ENCODE peak calls at places on chromosomes 16 and 17, in six cellular contexts. One of them, this sample, is unnamed.

GRCh38 chr17:30819941-30820705 is 4.4 kb downstream of the CRLF3 start:
- DNase-seq in GM23338: no peak
- DNase-seq in right cardiac atrium: no peak
- DNase-seq in adrenal gland: no peak
- DNase-seq in cardiac muscle cell: no peak
- DNase-seq in GM12878: no peak
- DNase-seq in this sample: no peak

GRCh38 chr16:65384441-65384840 is 262.6 kb upstream of the CDH11 start:
- DNase-seq in right cardiac atrium: no peak
- DNase-seq in GM23338: no peak
- DNase-seq in adrenal gland: no peak
- DNase-seq in GM12878: no peak
- DNase-seq in cardiac muscle cell: no peak
- DNase-seq in this sample: no peak

GRCh38 chr16:57299009-57299718 is 14.7 kb upstream of the PLLP start:
- DNase-seq in GM12878: no peak
- DNase-seq in adrenal gland: no peak
- DNase-seq in cardiac muscle cell: no peak
- DNase-seq in GM23338: peak
- DNase-seq in right cardiac atrium: no peak
- DNase-seq in this sample: peak

GRCh38 chr16:47976609-47977180 is 179.1 kb downstream of the ABCC12 start:
- DNase-seq in right cardiac atrium: no peak
- DNase-seq in cardiac muscle cell: no peak
- DNase-seq in GM23338: no peak
- DNase-seq in adrenal gland: no peak
- DNase-seq in GM12878: no peak
- DNase-seq in this sample: no peak

GRCh38 chr17:8557176-8557806 is 73.2 kb downstream of the MYH10 start:
- DNase-seq in cardiac muscle cell: peak
- DNase-seq in adrenal gland: no peak
- DNase-seq in right cardiac atrium: no peak
- DNase-seq in GM23338: no peak
- DNase-seq in GM12878: no peak
- DNase-seq in this sample: no peak

GRCh38 chr17:4195306-4195705 is 52.3 kb downstream of the CYB5D2 start:
- DNase-seq in cardiac muscle cell: no peak
- DNase-seq in GM12878: no peak
- DNase-seq in adrenal gland: peak
- DNase-seq in GM23338: no peak
- DNase-seq in right cardiac atrium: no peak
- DNase-seq in this sample: no peak

GRCh38 chr17:14201595-14201994 is 35.1 kb downstream of the CDRT15 start:
- DNase-seq in GM23338: peak
- DNase-seq in adrenal gland: no peak
- DNase-seq in right cardiac atrium: peak
- DNase-seq in GM12878: no peak
- DNase-seq in cardiac muscle cell: no peak
- DNase-seq in this sample: no peak

GRCh38 chr17:79947351-79948031 is 88.2 kb downstream of the TBC1D16 start:
- DNase-seq in GM23338: no peak
- DNase-seq in cardiac muscle cell: no peak
- DNase-seq in right cardiac atrium: peak
- DNase-seq in GM12878: no peak
- DNase-seq in adrenal gland: peak
- DNase-seq in this sample: no peak

GRCh38 chr16:78436023-78436422 is 336.6 kb downstream of the WWOX start:
- DNase-seq in cardiac muscle cell: no peak
- DNase-seq in GM12878: no peak
- DNase-seq in right cardiac atrium: no peak
- DNase-seq in adrenal gland: no peak
- DNase-seq in GM23338: no peak
- DNase-seq in this sample: no peak

GRCh38 chr16:85980686-85981085 is 81.7 kb downstream of the IRF8 start:
- DNase-seq in cardiac muscle cell: no peak
- DNase-seq in GM12878: no peak
- DNase-seq in right cardiac atrium: no peak
- DNase-seq in GM23338: no peak
- DNase-seq in adrenal gland: no peak
- DNase-seq in this sample: no peak

GRCh38 chr16:85983064-85983463 is 84.1 kb downstream of the IRF8 start:
- DNase-seq in GM23338: no peak
- DNase-seq in GM12878: no peak
- DNase-seq in adrenal gland: no peak
- DNase-seq in cardiac muscle cell: no peak
- DNase-seq in right cardiac atrium: no peak
- DNase-seq in this sample: no peak

GRCh38 chr16:85983606-85984005 is 84.6 kb downstream of the IRF8 start:
- DNase-seq in right cardiac atrium: no peak
- DNase-seq in GM23338: no peak
- DNase-seq in adrenal gland: no peak
- DNase-seq in GM12878: no peak
- DNase-seq in cardiac muscle cell: no peak
- DNase-seq in this sample: no peak

GRCh38 chr16:85982563-85982939 is 83.6 kb downstream of the IRF8 start:
- DNase-seq in cardiac muscle cell: no peak
- DNase-seq in GM12878: no peak
- DNase-seq in adrenal gland: peak
- DNase-seq in right cardiac atrium: peak
- DNase-seq in GM23338: no peak
- DNase-seq in this sample: peak

DNA sequence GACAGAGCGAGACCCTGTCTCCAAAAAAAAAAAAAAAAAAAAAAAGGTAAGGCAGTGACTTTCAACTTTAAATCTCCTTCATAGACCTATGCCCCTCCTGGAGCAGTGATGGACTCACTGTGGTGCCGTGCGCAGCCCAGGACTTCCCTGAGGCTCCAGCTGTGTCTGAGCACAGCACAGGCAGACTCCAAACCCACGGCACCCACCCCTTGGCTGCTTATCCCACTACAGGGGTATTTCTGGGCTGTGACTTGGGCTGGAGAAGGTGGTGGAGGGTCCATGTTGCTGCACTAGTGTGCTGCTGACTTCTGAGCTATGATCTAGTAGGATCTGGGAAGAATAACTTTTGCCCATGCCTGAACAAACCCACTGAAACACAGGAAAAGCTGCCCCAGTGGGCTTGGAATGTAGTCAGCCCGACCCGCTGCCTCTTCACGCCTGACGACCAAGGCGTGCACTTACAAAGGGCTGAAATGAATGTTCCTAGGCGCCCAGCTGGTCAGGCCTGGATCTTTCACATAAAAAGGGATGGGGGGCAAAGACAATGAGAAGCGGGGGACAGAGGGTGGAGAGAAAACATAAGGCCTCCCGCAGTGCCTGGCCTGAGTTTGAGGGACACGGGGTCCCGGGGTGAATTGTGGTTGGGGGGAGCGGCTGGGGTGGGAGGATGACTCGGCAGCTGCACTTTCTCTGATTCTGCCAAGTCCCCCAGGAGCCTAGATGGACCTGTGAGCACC is 83.0 kb downstream of the IRF8 start:
- DNase-seq in GM23338: no peak
- DNase-seq in GM12878: no peak
- DNase-seq in adrenal gland: no peak
- DNase-seq in cardiac muscle cell: no peak
- DNase-seq in right cardiac atrium: no peak
- DNase-seq in this sample: no peak
- H3K27ac ChIP-seq in GM23338: no peak
- H3K27ac ChIP-seq in GM12878: no peak
- H3K27ac ChIP-seq in adrenal gland: no peak
- H3K27ac ChIP-seq in cardiac muscle cell: no peak
- H3K27ac ChIP-seq in right cardiac atrium: no peak
- H3K27ac ChIP-seq in this sample: no peak

GRCh38 chr17:39246274-39246673 is 20.5 kb upstream of the STAC2 start:
- DNase-seq in right cardiac atrium: no peak
- DNase-seq in GM12878: no peak
- DNase-seq in cardiac muscle cell: no peak
- DNase-seq in GM23338: peak
- DNase-seq in adrenal gland: no peak
- DNase-seq in this sample: no peak

GRCh38 chr17:39252788-39253460 is 27.2 kb upstream of the STAC2 start:
- DNase-seq in cardiac muscle cell: no peak
- DNase-seq in GM12878: no peak
- DNase-seq in right cardiac atrium: no peak
- DNase-seq in adrenal gland: no peak
- DNase-seq in GM23338: peak
- DNase-seq in this sample: no peak

DNA sequence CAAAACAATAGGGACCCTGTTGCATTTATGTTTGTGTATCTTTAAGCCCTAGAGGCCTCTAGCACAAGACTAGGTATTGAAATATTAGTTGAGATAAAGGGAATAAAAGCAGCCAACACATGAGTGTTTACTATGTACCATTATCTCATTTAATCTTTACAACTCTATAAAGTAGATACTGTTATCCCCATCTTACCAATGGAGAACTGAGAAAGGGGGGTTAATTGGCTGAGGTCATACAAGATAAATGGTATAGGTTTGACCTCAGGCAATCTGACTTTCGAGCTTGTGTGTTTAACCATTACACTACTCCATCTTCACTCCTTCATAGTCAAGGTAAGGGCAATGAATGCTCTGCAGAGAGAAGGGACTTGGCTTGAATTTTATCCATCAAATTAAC is 26.3 kb upstream of the STAC2 start:
- DNase-seq in GM23338: no peak
- DNase-seq in adrenal gland: no peak
- DNase-seq in cardiac muscle cell: no peak
- DNase-seq in GM12878: no peak
- DNase-seq in right cardiac atrium: no peak
- DNase-seq in this sample: no peak
- H3K27ac ChIP-seq in GM23338: no peak
- H3K27ac ChIP-seq in adrenal gland: no peak
- H3K27ac ChIP-seq in cardiac muscle cell: no peak
- H3K27ac ChIP-seq in GM12878: no peak
- H3K27ac ChIP-seq in right cardiac atrium: no peak
- H3K27ac ChIP-seq in this sample: no peak

GRCh38 chr17:63082273-63082861 is 116.3 kb downstream of the TANC2 start:
- DNase-seq in GM12878: no peak
- DNase-seq in GM23338: peak
- DNase-seq in adrenal gland: no peak
- DNase-seq in cardiac muscle cell: no peak
- DNase-seq in right cardiac atrium: no peak
- DNase-seq in this sample: no peak

GRCh38 chr17:63086483-63087185 is 120.6 kb downstream of the TANC2 start:
- DNase-seq in adrenal gland: no peak
- DNase-seq in GM12878: no peak
- DNase-seq in right cardiac atrium: no peak
- DNase-seq in cardiac muscle cell: no peak
- DNase-seq in GM23338: no peak
- DNase-seq in this sample: no peak

GRCh38 chr17:63078707-63079106 is 112.7 kb downstream of the TANC2 start:
- DNase-seq in GM23338: no peak
- DNase-seq in cardiac muscle cell: no peak
- DNase-seq in adrenal gland: no peak
- DNase-seq in right cardiac atrium: no peak
- DNase-seq in GM12878: no peak
- DNase-seq in this sample: no peak

DNA sequence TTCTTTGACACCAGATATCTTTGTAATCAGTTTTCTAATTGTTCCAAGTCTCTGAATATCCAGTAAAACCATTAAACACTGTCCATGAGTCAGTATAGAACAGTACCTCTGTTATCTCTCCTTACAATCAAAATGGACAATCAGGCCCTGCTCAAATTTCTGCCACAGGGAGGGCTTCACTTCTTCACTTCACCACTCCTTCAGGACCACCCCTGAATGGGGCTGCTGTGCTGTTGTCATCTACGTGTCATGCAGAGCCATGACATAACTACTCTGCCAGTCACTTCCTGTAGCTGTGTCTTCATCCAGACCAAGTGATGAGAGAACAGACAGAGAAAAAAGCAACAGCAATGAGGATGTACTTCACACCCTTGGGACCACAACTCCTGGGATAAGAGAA is 116.9 kb downstream of the TANC2 start:
- DNase-seq in GM12878: no peak
- DNase-seq in GM23338: no peak
- DNase-seq in right cardiac atrium: no peak
- DNase-seq in adrenal gland: no peak
- DNase-seq in cardiac muscle cell: no peak
- DNase-seq in this sample: no peak
- H3K27ac ChIP-seq in GM12878: no peak
- H3K27ac ChIP-seq in GM23338: no peak
- H3K27ac ChIP-seq in right cardiac atrium: no peak
- H3K27ac ChIP-seq in adrenal gland: no peak
- H3K27ac ChIP-seq in cardiac muscle cell: no peak
- H3K27ac ChIP-seq in this sample: no peak

GRCh38 chr17:77129568-77130301 is 11.0 kb upstream of the SEC14L1 start:
- DNase-seq in adrenal gland: no peak
- DNase-seq in cardiac muscle cell: no peak
- DNase-seq in GM12878: no peak
- DNase-seq in GM23338: no peak
- DNase-seq in right cardiac atrium: no peak
- DNase-seq in this sample: no peak

GRCh38 chr17:77133087-77133633 is 7.6 kb upstream of the SEC14L1 start:
- DNase-seq in GM12878: no peak
- DNase-seq in right cardiac atrium: no peak
- DNase-seq in adrenal gland: no peak
- DNase-seq in GM23338: no peak
- DNase-seq in cardiac muscle cell: no peak
- DNase-seq in this sample: no peak

GRCh38 chr17:77131919-77132318 is 8.8 kb upstream of the SEC14L1 start:
- DNase-seq in GM23338: no peak
- DNase-seq in adrenal gland: peak
- DNase-seq in cardiac muscle cell: no peak
- DNase-seq in GM12878: no peak
- DNase-seq in right cardiac atrium: no peak
- DNase-seq in this sample: peak

GRCh38 chr17:77130521-77130920 is 10.2 kb upstream of the SEC14L1 start:
- DNase-seq in cardiac muscle cell: no peak
- DNase-seq in adrenal gland: no peak
- DNase-seq in GM12878: no peak
- DNase-seq in right cardiac atrium: no peak
- DNase-seq in GM23338: no peak
- DNase-seq in this sample: no peak

GRCh38 chr17:77132411-77133086 is 8.2 kb upstream of the SEC14L1 start:
- DNase-seq in cardiac muscle cell: no peak
- DNase-seq in GM12878: no peak
- DNase-seq in right cardiac atrium: no peak
- DNase-seq in adrenal gland: no peak
- DNase-seq in GM23338: no peak
- DNase-seq in this sample: no peak
- H3K27ac ChIP-seq in cardiac muscle cell: no peak
- H3K27ac ChIP-seq in GM12878: no peak
- H3K27ac ChIP-seq in right cardiac atrium: peak
- H3K27ac ChIP-seq in adrenal gland: peak
- H3K27ac ChIP-seq in GM23338: no peak
- H3K27ac ChIP-seq in this sample: peak